ENCODE peak calls at places on chromosomes 6 and 20, in nine cellular contexts. U is left ventricle myocardium inferior; G is tibial artery; S is effector memory CD4-positive, alpha-beta T cell; B is NT2/D1; C is psoas muscle; I is CD8-positive, alpha-beta T cell; K is endodermal cell; E is osteoblast. D is an unnamed sample.

GRCh38 chr6:84269947-84270733 is 42.7 kb upstream of the CEP162 start:
- DNase-seq in U (no peak), G (no peak), S (no peak), B (no peak), C (no peak), I (no peak), K (no peak), E (no peak), D (no peak)

GRCh38 chr20:53829086-53829703 is 235.6 kb upstream of the ZNF217 start:
- DNase-seq in U (no peak), G (peak; percentile 42), S (no peak), B (no peak), C (no peak), I (no peak), K (no peak), E (peak; percentile 69), D (no peak)

GRCh38 chr20:1083431-1084080 is 34.8 kb upstream of the PSMF1 start:
- DNase-seq in U (no peak), G (no peak), S (no peak), B (no peak), C (no peak), I (no peak), K (no peak), E (no peak), D (no peak)

GRCh38 chr6:25972902-25973301 is 10.3 kb downstream of the TRIM38 start:
- DNase-seq in U (no peak), G (no peak), S (no peak), B (no peak), C (no peak), I (no peak), K (no peak), E (no peak), D (no peak)

GRCh38 chr6:146292506-146292905 is 251.1 kb upstream of the RAB32 start:
- DNase-seq in U (no peak), G (no peak), S (no peak), B (no peak), C (no peak), I (no peak), K (no peak), E (no peak), D (no peak)

GRCh38 chr20:31863296-31864085 is 6.8 kb downstream of the DUSP15 start:
- DNase-seq in U (no peak), G (no peak), S (no peak), B (no peak), C (no peak), I (no peak), K (no peak), E (no peak), D (no peak)

GRCh38 chr6:64012351-64013060 is 376.9 kb downstream of the PHF3 start:
- DNase-seq in U (no peak), G (no peak), S (no peak), B (peak; percentile 28), C (no peak), I (no peak), K (peak; percentile 79), E (no peak), D (peak; percentile 63)

GRCh38 chr20:61161649-61162210 is 90.3 kb upstream of the CDH4 start:
- DNase-seq in U (no peak), G (no peak), S (no peak), B (no peak), C (no peak), I (no peak), K (no peak), E (no peak), D (no peak)

GRCh38 chr6:53492860-53493634 is 51.9 kb downstream of the GCLC start:
- DNase-seq in U (no peak), G (no peak), S (no peak), B (no peak), C (no peak), I (no peak), K (peak; percentile 65), E (no peak), D (peak; percentile 15)

GRCh38 chr20:45890997-45891983 is at the start of the genes CTSA and NEURL2:
- DNase-seq in U (peak; percentile 96), G (peak; percentile 94), S (peak; percentile 79), B (peak; percentile 86), C (peak; percentile 94), I (peak; percentile 69), K (peak; percentile 95), E (peak; percentile 99), D (peak; percentile 94)

GRCh38 chr6:117906905-117907599 is at the start of gene SLC35F1:
- DNase-seq in U (peak; percentile 25), G (no peak), S (no peak), B (peak; percentile 55), C (peak; percentile 25), I (no peak), K (peak; percentile 94), E (peak; percentile 95), D (peak; percentile 77)

GRCh38 chr20:47776639-47777038 is 8.6 kb downstream of the SULF2 start:
- DNase-seq in U (no peak), G (no peak), S (no peak), B (no peak), C (no peak), I (no peak), K (no peak), E (no peak), D (no peak)

GRCh38 chr6:142871910-142872331 is 73.1 kb downstream of the HIVEP2 start:
- DNase-seq in U (no peak), G (peak; percentile 59), S (peak; percentile 57), B (no peak), C (no peak), I (peak; percentile 41), K (no peak), E (peak; percentile 66), D (no peak)

GRCh38 chr6:28544211-28544610 is 18.5 kb downstream of the GPX5 start:
- DNase-seq in U (no peak), G (no peak), S (no peak), B (no peak), C (no peak), I (no peak), K (peak; percentile 61), E (peak; percentile 41), D (no peak)

GRCh38 chr6:161533266-161533665 is 259.4 kb upstream of the AGPAT4 start:
- DNase-seq in U (no peak), G (no peak), S (no peak), B (no peak), C (no peak), I (no peak), K (no peak), E (no peak), D (no peak)
- H3K27me3 ChIP-seq in U (no peaks in the 10 kb centered on the region), G (no peaks in the 10 kb centered on the region), S (no peaks in the 10 kb centered on the region), B (no peaks in the 10 kb centered on the region), C (no peaks in the 10 kb centered on the region), I (no peaks in the 10 kb centered on the region), K (no peaks in the 10 kb centered on the region), E (no peaks in the 10 kb centered on the region), D (no peaks in the 10 kb centered on the region)

GRCh38 chr6:50713977-50714486 is 706 bp downstream of the TFAP2D start:
- DNase-seq in U (no peak), G (no peak), S (no peak), B (no peak), C (no peak), I (no peak), K (no peak), E (peak; percentile 66), D (no peak)

GRCh38 chr6:50714487-50715379 is 1.4 kb downstream of the TFAP2D start:
- DNase-seq in U (no peak), G (no peak), S (no peak), B (no peak), C (no peak), I (no peak), K (peak; percentile 83), E (peak; percentile 29), D (no peak)

GRCh38 chr6:50711686-50712085 is 1.6 kb upstream of the TFAP2D start:
- DNase-seq in U (no peak), G (no peak), S (no peak), B (no peak), C (no peak), I (no peak), K (no peak), E (peak; percentile 30), D (no peak)

GRCh38 chr6:50712291-50712690 is 1.0 kb upstream of the TFAP2D start:
- DNase-seq in U (no peak), G (no peak), S (no peak), B (no peak), C (no peak), I (no peak), K (no peak), E (peak; percentile 59), D (no peak)

DNA sequence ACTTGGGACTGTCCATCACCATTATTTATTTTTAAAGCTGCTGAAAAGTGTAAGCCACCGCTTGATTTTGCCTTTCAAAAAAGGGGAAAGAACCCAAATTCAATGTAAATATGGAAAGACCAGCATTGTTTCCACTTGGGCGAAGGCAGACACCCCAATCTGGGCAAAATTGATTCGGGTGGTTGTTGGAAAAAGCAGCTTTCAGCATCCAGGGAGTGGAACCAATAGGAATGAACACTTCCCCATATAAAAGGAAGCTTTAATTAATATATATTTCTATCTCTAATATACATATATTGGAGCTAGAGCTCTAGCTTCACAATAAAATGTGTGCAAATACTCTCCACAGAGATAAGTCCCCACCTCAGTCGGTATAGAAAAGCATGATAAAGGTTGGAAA is at the start of gene TFAP2D:
- DNase-seq in U (no peak), G (no peak), S (no peak), B (no peak), C (no peak), I (no peak), K (no peak), E (no peak), D (no peak)
- H3K27me3 ChIP-seq in U (peaks cover 95% of the 10 kb centered on the region), G (peaks cover 65% of the 10 kb centered on the region), S (peaks cover 6% of the 10 kb centered on the region), B (peaks cover 88% of the 10 kb centered on the region), C (peaks cover 24% of the 10 kb centered on the region), I (no peaks in the 10 kb centered on the region), K (peaks cover 100% of the 10 kb centered on the region), E (peaks cover 4% of the 10 kb centered on the region), D (peaks cover 41% of the 10 kb centered on the region)

GRCh38 chr6:149939909-149940672 is 1.7 kb upstream of the ULBP2 start:
- DNase-seq in U (no peak), G (no peak), S (no peak), B (no peak), C (no peak), I (no peak), K (peak; percentile 42), E (no peak), D (no peak)
- H3K27me3 ChIP-seq in U (peaks cover 72% of the 10 kb centered on the region), G (peaks cover 77% of the 10 kb centered on the region), S (peaks cover 50% of the 10 kb centered on the region), B (peaks cover 88% of the 10 kb centered on the region), C (peaks cover 29% of the 10 kb centered on the region), I (peaks cover 46% of the 10 kb centered on the region), K (peaks cover 92% of the 10 kb centered on the region), E (peaks cover 34% of the 10 kb centered on the region), D (peaks cover 60% of the 10 kb centered on the region)

GRCh38 chr6:108168026-108168463 is 2.2 kb downstream of the NR2E1 start:
- DNase-seq in U (no peak), G (no peak), S (no peak), B (no peak), C (no peak), I (no peak), K (peak; percentile 73), E (peak; percentile 85), D (no peak)

GRCh38 chr6:108168501-108168979 is 2.7 kb downstream of the NR2E1 start:
- DNase-seq in U (no peak), G (no peak), S (no peak), B (no peak), C (peak; percentile 42), I (no peak), K (peak; percentile 88), E (peak; percentile 96), D (peak; percentile 61)

GRCh38 chr6:108170607-108171290 is 4.9 kb downstream of the NR2E1 start:
- DNase-seq in U (no peak), G (no peak), S (no peak), B (no peak), C (no peak), I (no peak), K (peak; percentile 57), E (peak; percentile 53), D (no peak)

GRCh38 chr6:108169801-108170606 is 4.2 kb downstream of the NR2E1 start:
- DNase-seq in U (no peak), G (no peak), S (no peak), B (no peak), C (no peak), I (no peak), K (peak; percentile 67), E (peak; percentile 57), D (no peak)

GRCh38 chr6:108168980-108169800 is 3.4 kb downstream of the NR2E1 start:
- DNase-seq in U (no peak), G (no peak), S (no peak), B (no peak), C (no peak), I (no peak), K (peak; percentile 78), E (peak; percentile 87), D (peak; percentile 39)
- H3K27me3 ChIP-seq in U (peaks cover 100% of the 10 kb centered on the region), G (peaks cover 99% of the 10 kb centered on the region), S (peaks cover 86% of the 10 kb centered on the region), B (peaks cover 100% of the 10 kb centered on the region), C (peaks cover 69% of the 10 kb centered on the region), I (peaks cover 59% of the 10 kb centered on the region), K (peaks cover 100% of the 10 kb centered on the region), E (peaks cover 100% of the 10 kb centered on the region), D (peaks cover 67% of the 10 kb centered on the region)